ENCODE peak calls at places on chromosomes 13 and 19, in ten cellular contexts. R is body of pancreas, Y is tibial nerve, F is sigmoid colon, E is K562, D is gastrocnemius medialis, M is IMR-90, U is heart left ventricle, B is breast epithelium, G is uterus. Z is an unnamed sample.

GRCh38 chr13:42041684-42042035 is 6.8 kb upstream of the DGKH start:
- DNase-seq in R (peak; percentile 45), Y (no peak), F (peak; percentile 86), E (peak; percentile 67), D (peak; percentile 50), M (peak; percentile 63), U (peak; percentile 63), B (peak; percentile 56), G (peak; percentile 64), Z (peak; percentile 44)

GRCh38 chr13:75770164-75771145 is 134.3 kb downstream of the LMO7 start:
- DNase-seq in R (no peak), Y (no peak), F (no peak), E (no peak), D (no peak), M (peak; percentile 65), U (no peak), B (no peak), G (no peak), Z (no peak)

GRCh38 chr13:95258619-95259194 is 42.5 kb downstream of the ABCC4 start:
- DNase-seq in R (no peak), Y (no peak), F (no peak), E (no peak), D (no peak), M (no peak), U (no peak), B (no peak), G (no peak), Z (no peak)

GRCh38 chr19:29515706-29516357 is 10.0 kb upstream of the VSTM2B start:
- DNase-seq in R (no peak), Y (no peak), F (no peak), E (no peak), D (no peak), M (no peak), U (peak; percentile 37), B (no peak), G (no peak), Z (no peak)

GRCh38 chr19:4578552-4579248 is 19.2 kb upstream of the SEMA6B start:
- DNase-seq in R (no peak), Y (no peak), F (no peak), E (no peak), D (no peak), M (no peak), U (no peak), B (no peak), G (no peak), Z (no peak)

GRCh38 chr19:10286803-10287737 is at the start of gene ICAM4:
- DNase-seq in R (no peak), Y (no peak), F (no peak), E (peak; percentile 95), D (no peak), M (peak; percentile 29), U (peak; percentile 92), B (no peak), G (peak; percentile 45), Z (no peak)

GRCh38 chr19:7257148-7258041 is 36.8 kb downstream of the INSR start:
- DNase-seq in R (peak; percentile 90), Y (no peak), F (peak; percentile 74), E (peak; percentile 28), D (no peak), M (peak; percentile 67), U (no peak), B (no peak), G (peak; percentile 92), Z (peak; percentile 56)

GRCh38 chr13:75581874-75582640 is 32.5 kb downstream of the UCHL3 start:
- DNase-seq in R (no peak), Y (no peak), F (no peak), E (no peak), D (peak; percentile 69), M (peak; percentile 18), U (no peak), B (no peak), G (no peak), Z (no peak)

GRCh38 chr19:37136118-37136517 is 36.4 kb downstream of the ZNF585A start:
- DNase-seq in R (no peak), Y (no peak), F (no peak), E (no peak), D (no peak), M (no peak), U (no peak), B (no peak), G (no peak), Z (no peak)
- H3K4me3 ChIP-seq in R (no peak overlapping the region), Y (no peak overlapping the region), F (no peak overlapping the region), E (no peak overlapping the region), D (no peak overlapping the region), M (no peak overlapping the region), U (no peak overlapping the region), B (no peak overlapping the region), G (no peak overlapping the region), Z (no peak overlapping the region)

GRCh38 chr19:35853038-35853756 is 893 bp upstream of the NPHS1 start:
- DNase-seq in R (no peak), Y (no peak), F (no peak), E (no peak), D (no peak), M (no peak), U (no peak), B (no peak), G (no peak), Z (no peak)

GRCh38 chr19:35848919-35849505 is 3.3 kb downstream of the NPHS1 start:
- DNase-seq in R (no peak), Y (no peak), F (no peak), E (no peak), D (no peak), M (no peak), U (no peak), B (no peak), G (no peak), Z (no peak)

GRCh38 chr19:35848486-35848885 is 3.8 kb downstream of the NPHS1 start:
- DNase-seq in R (no peak), Y (no peak), F (no peak), E (no peak), D (no peak), M (no peak), U (no peak), B (no peak), G (no peak), Z (no peak)

GRCh38 chr19:35852029-35852780 is at the start of gene NPHS1:
- DNase-seq in R (no peak), Y (no peak), F (no peak), E (no peak), D (no peak), M (no peak), U (no peak), B (no peak), G (no peak), Z (no peak)

DNA sequence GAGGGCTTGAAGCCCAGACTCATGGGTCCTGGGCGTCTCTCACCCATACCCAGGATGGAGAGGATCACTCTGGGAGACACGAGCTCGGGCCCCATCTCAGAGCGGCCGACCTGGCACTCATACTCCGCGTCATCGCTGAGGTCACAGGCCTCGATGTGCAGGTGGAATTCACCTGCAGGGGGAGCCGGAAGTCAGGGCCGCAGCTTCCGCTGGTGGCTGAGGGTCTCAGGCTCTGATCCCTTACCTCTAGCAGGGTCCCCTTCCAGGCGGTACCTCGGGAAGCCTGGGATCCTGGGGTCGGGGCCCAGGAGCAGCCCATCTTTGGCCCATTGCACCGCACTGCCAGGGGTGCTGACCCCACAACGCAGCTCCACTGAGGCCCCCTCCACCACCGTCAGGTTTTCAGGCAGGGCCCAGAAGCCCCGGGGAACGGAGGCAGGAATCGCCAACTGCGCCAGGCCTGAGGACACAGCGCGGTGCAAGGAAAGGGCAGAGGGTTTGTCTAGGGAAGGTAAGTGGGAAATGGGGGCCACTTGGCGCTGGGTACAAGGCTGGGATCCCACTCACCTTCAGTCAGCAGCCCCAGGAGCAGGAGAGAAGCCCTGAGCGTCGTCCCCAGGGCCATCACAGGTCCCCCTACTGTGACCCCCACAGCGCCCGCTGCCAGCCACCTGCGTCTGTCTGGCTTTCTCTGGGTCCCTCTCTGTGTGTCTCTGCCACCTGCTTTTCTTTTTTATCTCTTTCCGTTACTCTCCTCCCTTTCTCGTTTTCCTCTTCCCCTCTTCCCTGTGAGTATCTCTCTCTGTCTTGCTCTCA is 883 bp downstream of the NPHS1 start:
- DNase-seq in R (peak; percentile 75), Y (no peak), F (no peak), E (no peak), D (no peak), M (no peak), U (no peak), B (no peak), G (no peak), Z (no peak)
- H3K4me1 ChIP-seq in R (peaks cover 57% of the 10 kb centered on the region), Y (no peaks in the 10 kb centered on the region), F (peaks cover 8% of the 10 kb centered on the region), E (peaks cover 22% of the 10 kb centered on the region), D (no peaks in the 10 kb centered on the region), M (no peaks in the 10 kb centered on the region), U (peaks cover 8% of the 10 kb centered on the region), B (no peaks in the 10 kb centered on the region), G (no peaks in the 10 kb centered on the region), Z (no peaks in the 10 kb centered on the region)

GRCh38 chr13:27962128-27962841 is 6.8 kb downstream of the CDX2 start:
- DNase-seq in R (no peak), Y (no peak), F (no peak), E (no peak), D (no peak), M (no peak), U (no peak), B (no peak), G (no peak), Z (no peak)

GRCh38 chr13:27958928-27959539 is 10.1 kb downstream of the CDX2 start:
- DNase-seq in R (no peak), Y (no peak), F (no peak), E (no peak), D (no peak), M (no peak), U (no peak), B (no peak), G (no peak), Z (no peak)

GRCh38 chr13:27961227-27962085 is 7.7 kb downstream of the CDX2 start:
- DNase-seq in R (no peak), Y (no peak), F (no peak), E (no peak), D (no peak), M (no peak), U (no peak), B (no peak), G (no peak), Z (no peak)

GRCh38 chr13:27959976-27960361 is 9.1 kb downstream of the CDX2 start:
- DNase-seq in R (no peak), Y (no peak), F (no peak), E (no peak), D (no peak), M (no peak), U (no peak), B (no peak), G (no peak), Z (no peak)

DNA sequence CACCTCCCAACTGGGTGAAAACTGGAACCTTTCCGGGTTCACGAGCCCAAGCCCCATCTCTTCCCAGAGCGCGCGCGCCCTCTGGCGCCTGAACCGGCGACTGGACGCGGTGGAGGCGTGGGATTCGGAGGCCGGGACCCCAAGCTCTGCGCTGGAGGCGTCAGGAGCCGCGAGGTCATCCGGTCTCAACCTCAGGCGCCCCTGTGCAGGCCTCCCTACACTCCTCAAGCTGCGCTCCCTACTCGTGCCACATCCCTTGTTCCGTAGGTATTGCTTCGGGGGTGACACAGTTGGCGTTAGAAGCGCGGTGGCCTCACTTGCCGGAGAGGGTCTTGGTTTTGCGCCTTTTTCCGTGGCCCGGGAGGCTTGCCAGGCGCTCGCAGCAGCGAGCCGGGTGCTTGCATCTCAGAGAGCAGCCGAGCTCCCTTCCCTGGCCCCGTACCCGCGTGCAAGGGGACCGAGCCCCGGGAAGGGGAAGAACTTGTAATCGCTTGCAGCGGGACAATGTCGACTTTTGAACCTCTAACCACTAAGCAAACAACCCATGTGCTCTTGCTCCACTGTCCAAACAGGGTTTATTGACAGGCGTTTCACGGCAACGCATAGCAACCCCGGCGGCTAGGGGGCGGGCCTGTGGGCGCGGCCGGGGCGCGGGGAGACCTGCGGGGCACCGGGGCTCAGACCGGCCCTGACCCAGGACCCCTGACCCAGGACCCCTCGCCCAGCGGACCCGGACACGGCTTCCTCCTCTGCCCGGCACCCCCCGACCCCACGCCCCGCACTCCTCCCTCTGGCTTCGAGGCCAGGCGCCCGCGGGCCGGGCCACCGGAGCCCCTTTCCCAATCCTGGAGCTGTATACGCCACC is 8.5 kb downstream of the CDX2 start:
- DNase-seq in R (peak; percentile 88), Y (no peak), F (no peak), E (peak; percentile 43), D (no peak), M (no peak), U (no peak), B (peak; percentile 76), G (no peak), Z (peak; percentile 32)
- TF ChIP-seq POLR2A in R (peak; percentile 18), Y (no peak), F (no peak), E (no peak), D (no peak), M (no peak), U (no peak), B (no peak), G (no peak), Z (no peak)

GRCh38 chr13:19960673-19961015 is 2.1 kb downstream of the ZMYM2 start:
- DNase-seq in R (no peak), Y (no peak), F (no peak), E (no peak), D (no peak), M (no peak), U (no peak), B (no peak), G (no peak), Z (no peak)
- H3K4me3 ChIP-seq in R (no peak overlapping the region), Y (peak overlapping the region; percentile 61), F (no peak overlapping the region), E (no peak overlapping the region), D (no peak overlapping the region), M (no peak overlapping the region), U (peak overlapping the region; percentile 86), B (peak overlapping the region; percentile 88), G (peak overlapping the region; percentile 74), Z (no peak overlapping the region)

Z was measured in prostate gland.